ENCODE peak calls at places on chromosomes 2 and 18, in nine cellular contexts. One of them, this sample, is unnamed.

GRCh38 chr18:56973487-56973886 is 173.4 kb upstream of the BOD1L2 start:
- DNase-seq in stomach: no peak
- DNase-seq in endothelial cell of umbilical vein: no peak
- DNase-seq in CD8-positive, alpha-beta T cell: no peak
- DNase-seq in Panc1: no peak
- DNase-seq in A673: no peak
- DNase-seq in dorsolateral prefrontal cortex: no peak
- DNase-seq in PC-9: no peak
- DNase-seq in esophagus squamous epithelium: no peak
- DNase-seq in this sample: no peak

GRCh38 chr18:574456-575228 is 5.5 kb upstream of the CETN1 start:
- DNase-seq in CD8-positive, alpha-beta T cell: no peak
- DNase-seq in Panc1: no peak
- DNase-seq in PC-9: no peak
- DNase-seq in A673: no peak
- DNase-seq in stomach: no peak
- DNase-seq in endothelial cell of umbilical vein: no peak
- DNase-seq in esophagus squamous epithelium: no peak
- DNase-seq in dorsolateral prefrontal cortex: no peak
- DNase-seq in this sample: no peak

GRCh38 chr2:96399342-96400048 is 63.9 kb downstream of the NCAPH start:
- DNase-seq in esophagus squamous epithelium: no peak
- DNase-seq in stomach: no peak
- DNase-seq in PC-9: no peak
- DNase-seq in endothelial cell of umbilical vein: no peak
- DNase-seq in A673: no peak
- DNase-seq in CD8-positive, alpha-beta T cell: no peak
- DNase-seq in dorsolateral prefrontal cortex: no peak
- DNase-seq in Panc1: no peak
- DNase-seq in this sample: no peak

GRCh38 chr2:72980535-72981217 is 63.4 kb downstream of the EMX1 start:
- DNase-seq in A673: no peak
- DNase-seq in CD8-positive, alpha-beta T cell: no peak
- DNase-seq in endothelial cell of umbilical vein: no peak
- DNase-seq in esophagus squamous epithelium: no peak
- DNase-seq in PC-9: peak
- DNase-seq in dorsolateral prefrontal cortex: no peak
- DNase-seq in Panc1: no peak
- DNase-seq in stomach: no peak
- DNase-seq in this sample: no peak

GRCh38 chr2:233822101-233822771 is 32.1 kb downstream of the HJURP start:
- DNase-seq in endothelial cell of umbilical vein: no peak
- DNase-seq in dorsolateral prefrontal cortex: no peak
- DNase-seq in PC-9: no peak
- DNase-seq in CD8-positive, alpha-beta T cell: no peak
- DNase-seq in esophagus squamous epithelium: no peak
- DNase-seq in stomach: peak
- DNase-seq in A673: no peak
- DNase-seq in Panc1: no peak
- DNase-seq in this sample: peak

GRCh38 chr2:86031606-86032005 is 74.1 kb downstream of the POLR1A start:
- DNase-seq in A673: no peak
- DNase-seq in endothelial cell of umbilical vein: no peak
- DNase-seq in dorsolateral prefrontal cortex: no peak
- DNase-seq in esophagus squamous epithelium: no peak
- DNase-seq in Panc1: no peak
- DNase-seq in PC-9: no peak
- DNase-seq in stomach: no peak
- DNase-seq in CD8-positive, alpha-beta T cell: no peak
- DNase-seq in this sample: no peak

GRCh38 chr2:175744000-175744399 is 258.1 kb downstream of the LNPK start:
- DNase-seq in PC-9: no peak
- DNase-seq in CD8-positive, alpha-beta T cell: no peak
- DNase-seq in dorsolateral prefrontal cortex: no peak
- DNase-seq in esophagus squamous epithelium: no peak
- DNase-seq in Panc1: no peak
- DNase-seq in endothelial cell of umbilical vein: no peak
- DNase-seq in stomach: no peak
- DNase-seq in A673: no peak
- DNase-seq in this sample: no peak

GRCh38 chr18:48920408-48921038 is 30.2 kb downstream of the SMAD7 start:
- DNase-seq in endothelial cell of umbilical vein: no peak
- DNase-seq in esophagus squamous epithelium: no peak
- DNase-seq in CD8-positive, alpha-beta T cell: no peak
- DNase-seq in dorsolateral prefrontal cortex: no peak
- DNase-seq in PC-9: no peak
- DNase-seq in Panc1: no peak
- DNase-seq in stomach: no peak
- DNase-seq in A673: no peak
- DNase-seq in this sample: peak

GRCh38 chr2:176139621-176140020 is 10.1 kb downstream of the HOXD8 start:
- DNase-seq in endothelial cell of umbilical vein: no peak
- DNase-seq in Panc1: no peak
- DNase-seq in PC-9: no peak
- DNase-seq in CD8-positive, alpha-beta T cell: no peak
- DNase-seq in dorsolateral prefrontal cortex: no peak
- DNase-seq in esophagus squamous epithelium: no peak
- DNase-seq in A673: peak
- DNase-seq in stomach: no peak
- DNase-seq in this sample: no peak

GRCh38 chr2:99380376-99381010 is 43.3 kb downstream of the EIF5B start:
- DNase-seq in CD8-positive, alpha-beta T cell: no peak
- DNase-seq in Panc1: no peak
- DNase-seq in stomach: no peak
- DNase-seq in esophagus squamous epithelium: no peak
- DNase-seq in endothelial cell of umbilical vein: no peak
- DNase-seq in PC-9: no peak
- DNase-seq in A673: peak
- DNase-seq in dorsolateral prefrontal cortex: no peak
- DNase-seq in this sample: no peak

GRCh38 chr2:241994556-241995213 is 125.2 kb downstream of the RTP5 start:
- DNase-seq in esophagus squamous epithelium: no peak
- DNase-seq in dorsolateral prefrontal cortex: no peak
- DNase-seq in stomach: peak
- DNase-seq in endothelial cell of umbilical vein: no peak
- DNase-seq in Panc1: no peak
- DNase-seq in CD8-positive, alpha-beta T cell: no peak
- DNase-seq in PC-9: no peak
- DNase-seq in A673: no peak
- DNase-seq in this sample: peak

GRCh38 chr2:23532311-23533013 is 147.5 kb downstream of the KLHL29 start:
- DNase-seq in dorsolateral prefrontal cortex: no peak
- DNase-seq in PC-9: no peak
- DNase-seq in esophagus squamous epithelium: no peak
- DNase-seq in endothelial cell of umbilical vein: no peak
- DNase-seq in CD8-positive, alpha-beta T cell: no peak
- DNase-seq in A673: peak
- DNase-seq in Panc1: no peak
- DNase-seq in stomach: no peak
- DNase-seq in this sample: no peak

GRCh38 chr18:74446178-74446577 is 10.9 kb downstream of the DIPK1C start:
- DNase-seq in CD8-positive, alpha-beta T cell: no peak
- DNase-seq in esophagus squamous epithelium: no peak
- DNase-seq in dorsolateral prefrontal cortex: no peak
- DNase-seq in A673: no peak
- DNase-seq in endothelial cell of umbilical vein: no peak
- DNase-seq in PC-9: no peak
- DNase-seq in stomach: no peak
- DNase-seq in Panc1: no peak
- DNase-seq in this sample: no peak

GRCh38 chr2:159456500-159457426 is 159.6 kb downstream of the BAZ2B start:
- DNase-seq in stomach: no peak
- DNase-seq in esophagus squamous epithelium: no peak
- DNase-seq in PC-9: no peak
- DNase-seq in A673: no peak
- DNase-seq in endothelial cell of umbilical vein: no peak
- DNase-seq in CD8-positive, alpha-beta T cell: no peak
- DNase-seq in dorsolateral prefrontal cortex: no peak
- DNase-seq in Panc1: no peak
- DNase-seq in this sample: no peak

GRCh38 chr2:221478106-221478863 is 93.8 kb downstream of the EPHA4 start:
- DNase-seq in A673: no peak
- DNase-seq in PC-9: peak
- DNase-seq in stomach: no peak
- DNase-seq in Panc1: no peak
- DNase-seq in esophagus squamous epithelium: no peak
- DNase-seq in endothelial cell of umbilical vein: peak
- DNase-seq in dorsolateral prefrontal cortex: no peak
- DNase-seq in CD8-positive, alpha-beta T cell: no peak
- DNase-seq in this sample: no peak

DNA sequence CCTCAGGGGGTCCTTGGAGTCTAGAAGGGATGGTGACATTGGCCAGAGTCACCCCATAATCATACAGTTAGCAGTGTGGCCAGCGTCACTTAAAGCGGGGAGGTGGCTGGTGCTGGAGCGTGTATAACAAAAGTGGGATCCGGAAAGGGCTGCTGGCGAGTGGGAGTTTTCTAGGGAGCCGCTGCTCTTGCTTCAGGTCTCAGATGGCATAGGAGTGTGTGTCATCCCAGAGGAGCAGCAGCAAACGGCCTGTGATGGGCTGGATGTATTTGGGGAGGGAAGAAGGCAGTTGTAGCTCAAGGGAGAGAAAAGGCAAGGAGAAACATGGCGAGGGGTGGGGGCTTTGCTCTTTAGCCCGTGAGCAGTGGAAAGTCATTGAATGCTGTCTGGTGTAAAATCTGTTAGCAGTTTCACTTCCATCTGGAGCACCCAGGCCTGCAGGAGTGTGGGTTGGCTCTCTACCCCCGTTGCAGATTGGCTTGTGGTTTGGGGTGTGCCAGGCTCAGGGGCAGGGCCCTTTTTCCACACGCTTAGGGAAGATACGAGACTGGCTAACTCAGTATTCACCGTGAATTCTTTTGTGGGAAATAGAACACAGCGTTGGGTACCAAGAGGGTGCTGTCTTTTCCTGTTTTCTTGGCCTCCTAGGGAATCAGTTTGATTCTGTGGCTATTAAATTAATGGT is 120.5 kb downstream of the AGAP1 start:
- DNase-seq in Panc1: no peak
- DNase-seq in esophagus squamous epithelium: no peak
- DNase-seq in endothelial cell of umbilical vein: no peak
- DNase-seq in stomach: no peak
- DNase-seq in dorsolateral prefrontal cortex: no peak
- DNase-seq in PC-9: no peak
- DNase-seq in A673: no peak
- DNase-seq in CD8-positive, alpha-beta T cell: no peak
- DNase-seq in this sample: no peak
- H3K4me3 ChIP-seq in Panc1: no peak
- H3K4me3 ChIP-seq in esophagus squamous epithelium: no peak
- H3K4me3 ChIP-seq in endothelial cell of umbilical vein: no peak
- H3K4me3 ChIP-seq in stomach: no peak
- H3K4me3 ChIP-seq in dorsolateral prefrontal cortex: no peak
- H3K4me3 ChIP-seq in PC-9: no peak
- H3K4me3 ChIP-seq in A673: no peak
- H3K4me3 ChIP-seq in CD8-positive, alpha-beta T cell: no peak
- H3K4me3 ChIP-seq in this sample: no peak

GRCh38 chr2:17768894-17769293 is 15.0 kb downstream of the GEN1 start:
- DNase-seq in stomach: no peak
- DNase-seq in dorsolateral prefrontal cortex: no peak
- DNase-seq in Panc1: no peak
- DNase-seq in CD8-positive, alpha-beta T cell: no peak
- DNase-seq in endothelial cell of umbilical vein: no peak
- DNase-seq in A673: no peak
- DNase-seq in PC-9: no peak
- DNase-seq in esophagus squamous epithelium: no peak
- DNase-seq in this sample: no peak

GRCh38 chr2:17771956-17772355 is 18.0 kb downstream of the GEN1 start:
- DNase-seq in PC-9: no peak
- DNase-seq in A673: no peak
- DNase-seq in Panc1: no peak
- DNase-seq in CD8-positive, alpha-beta T cell: no peak
- DNase-seq in dorsolateral prefrontal cortex: no peak
- DNase-seq in esophagus squamous epithelium: no peak
- DNase-seq in endothelial cell of umbilical vein: no peak
- DNase-seq in stomach: no peak
- DNase-seq in this sample: no peak

GRCh38 chr2:17772532-17772931 is 18.6 kb downstream of the GEN1 start:
- DNase-seq in stomach: no peak
- DNase-seq in CD8-positive, alpha-beta T cell: no peak
- DNase-seq in A673: no peak
- DNase-seq in dorsolateral prefrontal cortex: no peak
- DNase-seq in Panc1: no peak
- DNase-seq in endothelial cell of umbilical vein: no peak
- DNase-seq in PC-9: no peak
- DNase-seq in esophagus squamous epithelium: no peak
- DNase-seq in this sample: no peak
- TF ChIP-seq CTCF in stomach: no peak
- TF ChIP-seq CTCF in CD8-positive, alpha-beta T cell: no peak
- TF ChIP-seq CTCF in A673: no peak
- TF ChIP-seq CTCF in dorsolateral prefrontal cortex: no peak
- TF ChIP-seq CTCF in Panc1: no peak
- TF ChIP-seq CTCF in endothelial cell of umbilical vein: no peak
- TF ChIP-seq CTCF in PC-9: no peak
- TF ChIP-seq CTCF in esophagus squamous epithelium: no peak
- TF ChIP-seq CTCF in this sample: no peak

DNA sequence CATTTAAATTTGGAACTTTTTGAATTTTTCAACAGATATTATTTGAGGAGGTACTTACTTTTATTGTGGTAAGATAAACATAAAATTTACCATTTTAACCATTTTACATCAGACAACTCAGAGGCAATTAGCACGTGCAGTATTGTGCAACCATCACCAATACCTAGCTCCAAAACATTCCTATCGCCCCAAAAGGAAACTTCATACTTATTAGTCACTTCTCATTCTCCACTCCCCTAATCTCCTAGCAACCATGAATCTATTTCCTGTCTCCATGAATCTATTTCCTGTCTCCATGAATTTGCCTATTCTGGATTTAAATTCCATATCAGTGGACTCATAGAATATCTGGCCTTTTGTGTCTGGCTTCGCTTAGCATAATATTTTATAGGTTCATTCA is 69.9 kb upstream of the FAM136A start:
- DNase-seq in esophagus squamous epithelium: no peak
- DNase-seq in CD8-positive, alpha-beta T cell: no peak
- DNase-seq in dorsolateral prefrontal cortex: no peak
- DNase-seq in PC-9: no peak
- DNase-seq in endothelial cell of umbilical vein: peak
- DNase-seq in stomach: no peak
- DNase-seq in Panc1: no peak
- DNase-seq in A673: peak
- DNase-seq in this sample: no peak
- H3K27ac ChIP-seq in esophagus squamous epithelium: no peak
- H3K27ac ChIP-seq in CD8-positive, alpha-beta T cell: no peak
- H3K27ac ChIP-seq in dorsolateral prefrontal cortex: no peak
- H3K27ac ChIP-seq in PC-9: peak
- H3K27ac ChIP-seq in endothelial cell of umbilical vein: peak
- H3K27ac ChIP-seq in stomach: no peak
- H3K27ac ChIP-seq in Panc1: no peak
- H3K27ac ChIP-seq in A673: peak
- H3K27ac ChIP-seq in this sample: no peak

DNA sequence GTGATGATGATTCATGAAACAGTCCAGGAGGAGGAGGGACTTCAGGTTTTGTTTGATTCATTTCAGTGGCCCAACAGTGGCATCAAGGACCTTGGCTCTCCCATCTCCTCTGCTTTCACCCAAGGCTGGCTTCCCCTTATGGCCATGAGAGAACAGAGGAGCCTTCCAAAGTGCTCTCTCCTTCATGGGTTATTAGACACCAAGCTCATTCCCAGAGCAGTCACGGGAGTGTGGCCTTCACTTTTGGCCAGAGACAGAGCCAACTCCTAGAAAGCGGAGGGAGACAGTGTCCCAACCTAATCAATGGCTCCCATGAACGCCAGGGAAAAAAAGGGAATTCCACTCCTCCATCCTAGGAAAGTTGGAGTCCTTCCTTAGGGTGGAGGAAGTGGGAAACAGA is 886 bp upstream of the DUSP28 start:
- DNase-seq in CD8-positive, alpha-beta T cell: no peak
- DNase-seq in Panc1: no peak
- DNase-seq in esophagus squamous epithelium: no peak
- DNase-seq in dorsolateral prefrontal cortex: no peak
- DNase-seq in PC-9: no peak
- DNase-seq in stomach: no peak
- DNase-seq in A673: no peak
- DNase-seq in endothelial cell of umbilical vein: no peak
- DNase-seq in this sample: no peak
- H3K4me3 ChIP-seq in CD8-positive, alpha-beta T cell: peak
- H3K4me3 ChIP-seq in Panc1: peak
- H3K4me3 ChIP-seq in esophagus squamous epithelium: peak
- H3K4me3 ChIP-seq in dorsolateral prefrontal cortex: no peak
- H3K4me3 ChIP-seq in PC-9: peak
- H3K4me3 ChIP-seq in stomach: no peak
- H3K4me3 ChIP-seq in A673: no peak
- H3K4me3 ChIP-seq in endothelial cell of umbilical vein: no peak
- H3K4me3 ChIP-seq in this sample: peak

This sample was measured in coronary artery.